ENCODE peak calls at places on chromosomes 3 and 15, in four cellular contexts. L is activated gamma-delta T cell treated with Interleukin-2 at 50 U/mL for 16 hours, H is WERI-Rb-1, W is HFFc6. B is an unnamed sample.

GRCh38 chr15:89755701-89756100 is 4.7 kb upstream of the MESP1 start:
- DNase-seq in H (no peak), W (no peak), L (no peak), B (no peak)

GRCh38 chr15:75065851-75066509 is 42.6 kb downstream of the PPCDC start:
- DNase-seq in H (peak; percentile 62), W (peak; percentile 23), L (no peak), B (no peak)

GRCh38 chr3:29280675-29281264 is at the start of gene RBMS3:
- DNase-seq in H (peak; percentile 70), L (peak; percentile 6), W (peak; percentile 93), B (peak; percentile 90)

GRCh38 chr15:42456539-42456938 is 34.4 kb downstream of the ZNF106 start:
- DNase-seq in W (no peak), L (no peak), H (no peak), B (no peak)

GRCh38 chr3:129595544-129596193 is 10.8 kb downstream of the PLXND1 start:
- DNase-seq in W (no peak), L (no peak), H (no peak), B (peak; percentile 38)

GRCh38 chr15:59885832-59886231 is 118.3 kb upstream of the FOXB1 start:
- DNase-seq in H (peak; percentile 52), W (no peak), L (no peak), B (no peak)

GRCh38 chr3:34650131-34650530 is 851.7 kb downstream of the PDCD6IP start:
- DNase-seq in W (no peak), L (no peak), H (no peak), B (no peak)

GRCh38 chr3:49664300-49664699 is 9.9 kb upstream of the APEH start:
- DNase-seq in L (no peak), H (no peak), W (no peak), B (no peak)

GRCh38 chr3:99625643-99626414 is 12.6 kb upstream of the COL8A1 start:
- DNase-seq in H (no peak), L (no peak), W (no peak), B (no peak)

GRCh38 chr3:186828340-186828739 is 14.2 kb upstream of the ADIPOQ start:
- DNase-seq in L (no peak), W (no peak), H (no peak), B (no peak)

B was measured in AG20443.